ENCODE peak calls at places on chromosomes 16 and 17, in seven cellular contexts. S, Z, T, B, L, O and X are unnamed samples.

GRCh38 chr16:24508614-24509013 is 30.8 kb upstream of the RBBP6 start:
- DNase-seq in S (no peak), Z (no peak), T (no peak), B (no peak), L (no peak), O (no peak), X (no peak)

GRCh38 chr17:72345536-72345935 is 224.7 kb downstream of the SOX9 start:
- DNase-seq in S (no peak), Z (no peak), T (no peak), B (no peak), L (no peak), O (no peak), X (no peak)

GRCh38 chr17:56160395-56160889 is 7.2 kb downstream of the ANKFN1 start:
- DNase-seq in S (no peak), Z (no peak), T (no peak), B (no peak), L (no peak), O (no peak), X (peak; percentile 84)

GRCh38 chr17:65990593-65990992 is 201.3 kb downstream of the CEP112 start:
- DNase-seq in S (no peak), Z (no peak), T (no peak), B (no peak), L (no peak), O (no peak), X (no peak)

GRCh38 chr17:3534881-3535252 is 22.7 kb downstream of the TRPV3 start:
- DNase-seq in S (no peak), Z (peak; percentile 67), T (no peak), B (no peak), L (no peak), O (no peak), X (no peak)

GRCh38 chr17:37824534-37825485 is 80.0 kb upstream of the HNF1B start:
- DNase-seq in S (no peak), Z (no peak), T (peak; percentile 62), B (no peak), L (no peak), O (no peak), X (no peak)

GRCh38 chr16:30910427-30911029 is 12.8 kb upstream of the FBXL19 start:
- DNase-seq in S (peak; percentile 65), Z (no peak), T (no peak), B (no peak), L (no peak), O (no peak), X (no peak)

GRCh38 chr16:64773638-64774037 is 348.2 kb downstream of the CDH11 start:
- DNase-seq in S (no peak), Z (no peak), T (no peak), B (no peak), L (peak; percentile 22), O (no peak), X (no peak)

GRCh38 chr16:30934827-30935557 is 11.6 kb downstream of the FBXL19 start:
- DNase-seq in S (peak; percentile 87), Z (no peak), T (peak; percentile 70), B (peak; percentile 70), L (peak; percentile 64), O (no peak), X (no peak)

GRCh38 chr17:77619326-77619725 is 339.2 kb upstream of the TNRC6C start:
- DNase-seq in S (no peak), Z (no peak), T (no peak), B (no peak), L (no peak), O (no peak), X (no peak)

GRCh38 chr16:70708381-70709253 is 22.8 kb upstream of the MTSS2 start:
- DNase-seq in S (no peak), Z (no peak), T (no peak), B (no peak), L (no peak), O (no peak), X (no peak)

GRCh38 chr17:50976951-50977472 is 110.9 kb upstream of the TOB1 start:
- DNase-seq in S (no peak), Z (no peak), T (no peak), B (no peak), L (no peak), O (no peak), X (no peak)

GRCh38 chr16:67708368-67708771 is 10.7 kb downstream of the GFOD2 start:
- DNase-seq in S (no peak), Z (no peak), T (no peak), B (no peak), L (no peak), O (no peak), X (peak; percentile 24)

GRCh38 chr16:1857433-1858097 is 14.4 kb downstream of the MEIOB start:
- DNase-seq in S (no peak), Z (no peak), T (no peak), B (no peak), L (no peak), O (no peak), X (no peak)

GRCh38 chr16:1858189-1858588 is 13.8 kb downstream of the MEIOB start:
- DNase-seq in S (peak; percentile 24), Z (no peak), T (no peak), B (no peak), L (no peak), O (no peak), X (no peak)

GRCh38 chr16:1861730-1862129 is 10.2 kb downstream of the MEIOB start:
- DNase-seq in S (no peak), Z (no peak), T (no peak), B (no peak), L (no peak), O (no peak), X (no peak)

GRCh38 chr16:1862394-1862793 is 9.6 kb downstream of the MEIOB start:
- DNase-seq in S (no peak), Z (no peak), T (no peak), B (no peak), L (no peak), O (no peak), X (no peak)

DNA sequence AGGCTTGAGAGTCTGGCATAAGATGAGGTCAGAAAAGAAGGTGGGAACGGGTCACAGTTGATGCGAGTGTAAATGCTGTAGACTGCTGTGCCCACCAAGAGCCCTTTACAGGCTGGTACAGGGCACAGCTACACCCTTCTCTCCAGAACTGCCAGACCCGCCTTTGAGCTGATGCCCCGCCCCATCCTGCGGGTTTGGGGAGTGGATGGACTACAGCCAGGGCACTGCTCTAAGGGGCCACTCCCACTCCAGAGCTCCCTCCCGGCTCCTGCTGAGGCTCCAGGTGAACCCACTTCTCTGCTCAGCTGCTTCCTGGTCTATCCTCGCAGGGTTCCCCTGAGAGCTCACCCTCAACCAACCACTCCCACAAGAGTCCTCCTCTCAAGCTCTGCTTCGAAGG is 12.3 kb downstream of the MEIOB start:
- DNase-seq in S (no peak), Z (no peak), T (no peak), B (no peak), L (no peak), O (no peak), X (no peak)
- TF ChIP-seq JUND in S (no peak), Z (no peak), T (no peak), B (no peak), L (no peak), O (no peak), X (no peak)

GRCh38 chr16:4746991-4747574 is 12.7 kb downstream of the DNAAF8 start:
- DNase-seq in S (no peak), Z (no peak), T (no peak), B (no peak), L (no peak), O (no peak), X (no peak)
- TF ChIP-seq JUND in S (no peak), Z (no peak), T (no peak), B (no peak), L (no peak), O (no peak), X (no peak)

GRCh38 chr17:44707755-44708400 is 587 bp upstream of the DBF4B start:
- DNase-seq in S (no peak), Z (no peak), T (no peak), B (peak; percentile 27), L (no peak), O (no peak), X (no peak)
- TF ChIP-seq JUND in S (no peak), Z (no peak), T (no peak), B (no peak), L (no peak), O (no peak), X (no peak)

GRCh38 chr17:62030264-62030663 is 34.8 kb downstream of the MED13 start:
- DNase-seq in S (no peak), Z (no peak), T (no peak), B (no peak), L (no peak), O (no peak), X (no peak)

GRCh38 chr17:62032480-62032879 is 32.6 kb downstream of the MED13 start:
- DNase-seq in S (no peak), Z (no peak), T (no peak), B (no peak), L (no peak), O (no peak), X (no peak)

GRCh38 chr17:62038248-62038647 is 26.8 kb downstream of the MED13 start:
- DNase-seq in S (no peak), Z (no peak), T (no peak), B (no peak), L (no peak), O (no peak), X (no peak)

GRCh38 chr17:62033317-62033716 is 31.8 kb downstream of the MED13 start:
- DNase-seq in S (no peak), Z (no peak), T (no peak), B (no peak), L (no peak), O (no peak), X (no peak)
- TF ChIP-seq JUND in S (no peak), Z (no peak), T (no peak), B (no peak), L (no peak), O (no peak), X (no peak)